ENCODE peak calls at places on chromosomes 1 and 21, in ten cellular contexts. W is mesendoderm; S is gastrocnemius medialis; V is activated CD4-positive, alpha-beta T cell treated with anti-CD3 and anti-CD28 coated beads for 48 hours; L is mucosa of descending colon; M is activated CD8-positive, alpha-beta T cell treated with anti-CD3 and anti-CD28 coated beads, Interleukin-2, amount 10 ng/mL, durations not matched to agents 7 days and 5 days; J is HEK293T; Q is NCI-H146; Z is GM23248; O is neural progenitor cell. F is an unnamed sample.

GRCh38 chr1:29651684-29652665 is 415.7 kb downstream of the PTPRU start:
- DNase-seq in W (no peak), S (no peak), V (no peak), L (no peak), M (no peak), J (no peak), Q (no peak), Z (peak; percentile 35), O (no peak), F (no peak)

GRCh38 chr1:34946211-34946610 is 16.8 kb upstream of the DLGAP3 start:
- DNase-seq in W (no peak), S (no peak), V (no peak), L (no peak), M (no peak), J (no peak), Q (no peak), Z (no peak), O (no peak), F (no peak)

GRCh38 chr1:222106369-222106768 is 364.5 kb upstream of the DUSP10 start:
- DNase-seq in W (peak; percentile 32), S (no peak), V (no peak), L (no peak), M (no peak), J (no peak), Q (no peak), Z (no peak), O (no peak), F (no peak)

GRCh38 chr1:192977089-192977706 is 82.0 kb downstream of the UCHL5 start:
- DNase-seq in W (no peak), S (no peak), V (no peak), L (no peak), M (no peak), J (no peak), Q (no peak), Z (no peak), O (no peak), F (no peak)

GRCh38 chr1:153881764-153882163 is 41.0 kb downstream of the GATAD2B start:
- DNase-seq in W (no peak), S (no peak), V (no peak), L (no peak), M (no peak), J (peak; percentile 42), Q (peak; percentile 80), Z (peak; percentile 33), O (peak; percentile 3), F (no peak)

GRCh38 chr1:213776974-213777373 is 210.8 kb upstream of the PROX1 start:
- DNase-seq in W (no peak), S (no peak), V (no peak), L (no peak), M (no peak), J (no peak), Q (no peak), Z (no peak), O (no peak), F (no peak)

GRCh38 chr1:25799758-25800537 is at the start of gene SELENON:
- DNase-seq in W (peak; percentile 75), S (peak; percentile 32), V (peak; percentile 32), L (peak; percentile 74), M (no peak), J (peak; percentile 71), Q (peak; percentile 62), Z (peak; percentile 66), O (peak; percentile 90), F (peak; percentile 82)

GRCh38 chr1:24203404-24203803 is 16.3 kb upstream of the IFNLR1 start:
- DNase-seq in W (no peak), S (no peak), V (peak; percentile 39), L (no peak), M (no peak), J (no peak), Q (no peak), Z (no peak), O (no peak), F (peak; percentile 57)

GRCh38 chr1:172932981-172933380 is 117.8 kb downstream of the TNFSF18 start:
- DNase-seq in W (no peak), S (no peak), V (no peak), L (no peak), M (no peak), J (no peak), Q (no peak), Z (no peak), O (no peak), F (no peak)

GRCh38 chr1:217333939-217334338 is 297.0 kb downstream of the GPATCH2 start:
- DNase-seq in W (peak; percentile 83), S (no peak), V (peak; percentile 10), L (no peak), M (no peak), J (peak; percentile 78), Q (peak; percentile 21), Z (peak; percentile 33), O (peak; percentile 63), F (peak; percentile 43)

GRCh38 chr1:183783342-183783741 is 21.6 kb upstream of the RGL1 start:
- DNase-seq in W (no peak), S (no peak), V (no peak), L (no peak), M (no peak), J (no peak), Q (no peak), Z (peak; percentile 42), O (no peak), F (no peak)

GRCh38 chr1:16013220-16013907 is 4.5 kb downstream of the HSPB7 start:
- DNase-seq in W (peak; percentile 93), S (peak; percentile 84), V (peak; percentile 69), L (peak; percentile 76), M (peak; percentile 44), J (no peak), Q (peak; percentile 34), Z (peak; percentile 86), O (peak; percentile 51), F (peak; percentile 70)

GRCh38 chr1:36387141-36387949 is 1.6 kb upstream of the STK40 start:
- DNase-seq in W (peak; percentile 94), S (peak; percentile 55), V (no peak), L (no peak), M (no peak), J (no peak), Q (no peak), Z (peak; percentile 96), O (peak; percentile 39), F (no peak)

GRCh38 chr1:213821175-213821942 is 166.4 kb upstream of the PROX1 start:
- DNase-seq in W (no peak), S (no peak), V (no peak), L (no peak), M (no peak), J (no peak), Q (no peak), Z (no peak), O (no peak), F (no peak)

GRCh38 chr1:222283147-222283768 is 264.6 kb downstream of the HHIPL2 start:
- DNase-seq in W (no peak), S (no peak), V (no peak), L (no peak), M (no peak), J (no peak), Q (no peak), Z (peak; percentile 73), O (no peak), F (no peak)

GRCh38 chr1:56284933-56285332 is 294.4 kb downstream of the PLPP3 start:
- DNase-seq in W (no peak), S (peak; percentile 15), V (no peak), L (no peak), M (no peak), J (no peak), Q (no peak), Z (peak; percentile 70), O (peak; percentile 11), F (no peak)

GRCh38 chr21:20998456-20998789 is 214 bp downstream of the NCAM2 start:
- DNase-seq in W (no peak), S (no peak), V (no peak), L (no peak), M (no peak), J (no peak), Q (no peak), Z (no peak), O (no peak), F (no peak)

GRCh38 chr1:196558424-196558823 is 49.8 kb downstream of the KCNT2 start:
- DNase-seq in W (peak; percentile 34), S (no peak), V (no peak), L (no peak), M (no peak), J (no peak), Q (no peak), Z (peak; percentile 88), O (no peak), F (no peak)

GRCh38 chr1:43879414-43879813 is 54.2 kb upstream of the ARTN start:
- DNase-seq in W (no peak), S (no peak), V (no peak), L (no peak), M (no peak), J (no peak), Q (no peak), Z (peak; percentile 89), O (no peak), F (no peak)

F was measured in GM20000.